ENCODE peak calls at places on chromosomes 5 and 9, in ten cellular contexts. S is psoas muscle; X is AG04450; B is AG08395; H is fibroblast of mammary gland; R is ACHN; M is HuH-7.5; N is stimulated activated CD8-positive, alpha-beta memory T cell treated with anti-CD3 and anti-CD28 coated beads, Interleukin-4, amount 100 ng/mL, for 24 hours; J is kidney glomerular epithelial cell; D is natural killer cell treated with Interleukin-12 subunit alpha and Interleukin-12 subunit beta and Interleukin-15 and Interleukin-18, amount 100 ng/mL, for 72 hours. T is an unnamed sample.

GRCh38 chr9:109134167-109134578 is 14.4 kb upstream of the TMEM245 start:
- DNase-seq in S (no peak), X (no peak), B (no peak), H (no peak), R (no peak), M (no peak), N (no peak), J (no peak), D (no peak), T (no peak)

GRCh38 chr5:95623706-95624105 is 3.8 kb downstream of the GPR150 start:
- DNase-seq in S (no peak), X (no peak), B (no peak), H (no peak), R (no peak), M (no peak), N (no peak), J (no peak), D (no peak), T (no peak)

GRCh38 chr5:169426674-169427250 is 125.8 kb upstream of the SLIT3 start:
- DNase-seq in S (no peak), X (no peak), B (no peak), H (no peak), R (no peak), M (no peak), N (no peak), J (no peak), D (no peak), T (no peak)

GRCh38 chr5:179241175-179241574 is 104.1 kb downstream of the ADAMTS2 start:
- DNase-seq in S (no peak), X (no peak), B (peak; percentile 43), H (peak; percentile 39), R (no peak), M (no peak), N (no peak), J (no peak), D (no peak), T (no peak)

GRCh38 chr5:124745367-124746251 is 830 bp downstream of the ZNF608 start:
- DNase-seq in S (no peak), X (no peak), B (no peak), H (peak; percentile 57), R (peak; percentile 43), M (no peak), N (no peak), J (peak; percentile 59), D (no peak), T (no peak)

GRCh38 chr5:181194489-181195248 is 10.3 kb downstream of the TRIM7 start:
- DNase-seq in S (peak; percentile 48), X (no peak), B (no peak), H (no peak), R (no peak), M (no peak), N (no peak), J (no peak), D (no peak), T (no peak)

GRCh38 chr9:136594492-136594891 is 48.6 kb upstream of the NOTCH1 start:
- DNase-seq in S (no peak), X (no peak), B (no peak), H (no peak), R (no peak), M (no peak), N (no peak), J (no peak), D (no peak), T (no peak)

GRCh38 chr5:117732264-117732663 is 1157.6 kb upstream of the SEMA6A start:
- DNase-seq in S (no peak), X (no peak), B (no peak), H (no peak), R (no peak), M (no peak), N (no peak), J (no peak), D (no peak), T (no peak)

T was measured in HEK293T.